ENCODE peak calls at places on chromosome 9, in nine cellular contexts. One of them, this sample, is unnamed.

GRCh38 chr9:69981686-69982450 is 61.8 kb upstream of the MAMDC2 start:
- DNase-seq in colonic mucosa: no peak
- DNase-seq in nephron progenitor cell: no peak
- DNase-seq in astrocyte of the spinal cord: peak
- DNase-seq in LoVo: no peak
- DNase-seq in COR-L47: peak
- DNase-seq in RWPE1: peak
- DNase-seq in HFFc6: peak
- DNase-seq in Right ventricle myocardium superior: no peak
- DNase-seq in this sample: peak

GRCh38 chr9:100375677-100376076 is 22.9 kb upstream of the TEX10 start:
- DNase-seq in astrocyte of the spinal cord: no peak
- DNase-seq in Right ventricle myocardium superior: no peak
- DNase-seq in LoVo: no peak
- DNase-seq in COR-L47: no peak
- DNase-seq in colonic mucosa: no peak
- DNase-seq in RWPE1: no peak
- DNase-seq in HFFc6: no peak
- DNase-seq in nephron progenitor cell: no peak
- DNase-seq in this sample: no peak

GRCh38 chr9:4796988-4797956 is 4.5 kb downstream of the RCL1 start:
- DNase-seq in HFFc6: peak
- DNase-seq in astrocyte of the spinal cord: peak
- DNase-seq in nephron progenitor cell: peak
- DNase-seq in COR-L47: peak
- DNase-seq in LoVo: peak
- DNase-seq in RWPE1: no peak
- DNase-seq in colonic mucosa: peak
- DNase-seq in Right ventricle myocardium superior: no peak
- DNase-seq in this sample: peak

GRCh38 chr9:126745574-126746411 is 59.0 kb upstream of the ZBTB43 start:
- DNase-seq in nephron progenitor cell: no peak
- DNase-seq in astrocyte of the spinal cord: no peak
- DNase-seq in RWPE1: no peak
- DNase-seq in Right ventricle myocardium superior: no peak
- DNase-seq in LoVo: no peak
- DNase-seq in COR-L47: no peak
- DNase-seq in colonic mucosa: no peak
- DNase-seq in HFFc6: no peak
- DNase-seq in this sample: no peak

GRCh38 chr9:35718726-35719511 is 13.1 kb downstream of the TLN1 start:
- DNase-seq in nephron progenitor cell: no peak
- DNase-seq in HFFc6: no peak
- DNase-seq in RWPE1: no peak
- DNase-seq in COR-L47: no peak
- DNase-seq in astrocyte of the spinal cord: no peak
- DNase-seq in colonic mucosa: no peak
- DNase-seq in LoVo: no peak
- DNase-seq in Right ventricle myocardium superior: no peak
- DNase-seq in this sample: no peak

GRCh38 chr9:36895744-36896260 is 138.3 kb downstream of the PAX5 start:
- DNase-seq in Right ventricle myocardium superior: no peak
- DNase-seq in HFFc6: no peak
- DNase-seq in LoVo: no peak
- DNase-seq in colonic mucosa: no peak
- DNase-seq in astrocyte of the spinal cord: no peak
- DNase-seq in nephron progenitor cell: no peak
- DNase-seq in COR-L47: no peak
- DNase-seq in RWPE1: no peak
- DNase-seq in this sample: no peak

GRCh38 chr9:107683566-107683965 is 194.0 kb upstream of the KLF4 start:
- DNase-seq in HFFc6: no peak
- DNase-seq in LoVo: no peak
- DNase-seq in Right ventricle myocardium superior: peak
- DNase-seq in nephron progenitor cell: no peak
- DNase-seq in COR-L47: no peak
- DNase-seq in RWPE1: no peak
- DNase-seq in colonic mucosa: peak
- DNase-seq in astrocyte of the spinal cord: no peak
- DNase-seq in this sample: no peak

GRCh38 chr9:37784640-37785483 is at the start of gene EXOSC3:
- DNase-seq in HFFc6: peak
- DNase-seq in RWPE1: peak
- DNase-seq in Right ventricle myocardium superior: peak
- DNase-seq in colonic mucosa: peak
- DNase-seq in astrocyte of the spinal cord: peak
- DNase-seq in COR-L47: peak
- DNase-seq in nephron progenitor cell: peak
- DNase-seq in LoVo: peak
- DNase-seq in this sample: peak

GRCh38 chr9:137027369-137028012 is 546 bp downstream of the ABCA2 start:
- DNase-seq in HFFc6: no peak
- DNase-seq in nephron progenitor cell: peak
- DNase-seq in Right ventricle myocardium superior: no peak
- DNase-seq in RWPE1: no peak
- DNase-seq in COR-L47: no peak
- DNase-seq in astrocyte of the spinal cord: no peak
- DNase-seq in colonic mucosa: no peak
- DNase-seq in LoVo: peak
- DNase-seq in this sample: no peak

GRCh38 chr9:83642784-83643183 is 19.8 kb downstream of the IDNK start:
- DNase-seq in COR-L47: no peak
- DNase-seq in LoVo: no peak
- DNase-seq in astrocyte of the spinal cord: no peak
- DNase-seq in RWPE1: no peak
- DNase-seq in colonic mucosa: no peak
- DNase-seq in nephron progenitor cell: no peak
- DNase-seq in Right ventricle myocardium superior: no peak
- DNase-seq in HFFc6: no peak
- DNase-seq in this sample: no peak

GRCh38 chr9:75109210-75109839 is 21.0 kb downstream of the OSTF1 start:
- DNase-seq in COR-L47: no peak
- DNase-seq in RWPE1: peak
- DNase-seq in LoVo: no peak
- DNase-seq in Right ventricle myocardium superior: no peak
- DNase-seq in colonic mucosa: no peak
- DNase-seq in astrocyte of the spinal cord: no peak
- DNase-seq in HFFc6: no peak
- DNase-seq in nephron progenitor cell: no peak
- DNase-seq in this sample: no peak

GRCh38 chr9:127801955-127802575 is 617 bp upstream of the FPGS start:
- DNase-seq in RWPE1: no peak
- DNase-seq in LoVo: peak
- DNase-seq in COR-L47: no peak
- DNase-seq in Right ventricle myocardium superior: no peak
- DNase-seq in astrocyte of the spinal cord: no peak
- DNase-seq in nephron progenitor cell: no peak
- DNase-seq in HFFc6: no peak
- DNase-seq in colonic mucosa: no peak
- DNase-seq in this sample: no peak